ENCODE peak calls at places on chromosome 17, in five cellular contexts. V is HFFc6, D is psoas muscle, E is ascending aorta, W is cardiac muscle cell. Z is an unnamed sample.

GRCh38 chr17:5100832-5101231 is 10.8 kb downstream of the ZNF232 start:
- DNase-seq in V (no peak), D (no peak), E (no peak), W (no peak), Z (no peak)

GRCh38 chr17:68101992-68102758 is 66.6 kb downstream of the KPNA2 start:
- DNase-seq in V (no peak), D (no peak), E (no peak), W (peak), Z (peak)

GRCh38 chr17:36460265-36460937 is 26.1 kb upstream of the ZNHIT3 start:
- DNase-seq in V (no peak), D (no peak), E (no peak), W (no peak), Z (no peak)

GRCh38 chr17:78144146-78144719 is 2.0 kb upstream of the C17orf99 start:
- DNase-seq in V (peak), D (peak), E (peak), W (peak), Z (peak)

GRCh38 chr17:7281953-7282751 is 634 bp downstream of the SLC2A4 start:
- DNase-seq in V (no peak), D (peak), E (no peak), W (peak), Z (no peak)

GRCh38 chr17:78168906-78169793 is 769 bp downstream of the SYNGR2 start:
- DNase-seq in V (peak), D (peak), E (peak), W (peak), Z (peak)

GRCh38 chr17:56502120-56502519 is 91.4 kb upstream of the NOG start:
- DNase-seq in V (no peak), D (no peak), E (no peak), W (no peak), Z (no peak)

GRCh38 chr17:42520540-42520951 is 15.5 kb upstream of the NAGLU start:
- DNase-seq in V (no peak), D (no peak), E (no peak), W (no peak), Z (no peak)

GRCh38 chr17:82947051-82947991 is 107.5 kb upstream of the ZNF750 start:
- DNase-seq in V (no peak), D (peak), E (no peak), W (no peak), Z (no peak)

GRCh38 chr17:66677201-66677981 is 157.5 kb upstream of the CACNG5 start:
- DNase-seq in V (peak), D (no peak), E (no peak), W (no peak), Z (no peak)

GRCh38 chr17:51456942-51457341 is 196.6 kb downstream of the UTP18 start:
- DNase-seq in V (no peak), D (no peak), E (no peak), W (no peak), Z (no peak)

GRCh38 chr17:8698142-8699050 is 46.2 kb downstream of the CCDC42 start:
- DNase-seq in V (peak), D (no peak), E (peak), W (no peak), Z (peak)

GRCh38 chr17:45648642-45649041 is 135.5 kb upstream of the CRHR1 start:
- DNase-seq in V (no peak), D (no peak), E (no peak), W (no peak), Z (no peak)
- TF ChIP-seq CTCF in V (peak), D (no peak), E (no peak), W (no peak), Z (no peak)

GRCh38 chr17:38604479-38605229 is 1.1 kb downstream of the SRCIN1 start:
- DNase-seq in V (no peak), D (peak), E (no peak), W (peak), Z (no peak)
- TF ChIP-seq CTCF in V (peak), D (no peak), E (no peak), W (no peak), Z (no peak)

DNA sequence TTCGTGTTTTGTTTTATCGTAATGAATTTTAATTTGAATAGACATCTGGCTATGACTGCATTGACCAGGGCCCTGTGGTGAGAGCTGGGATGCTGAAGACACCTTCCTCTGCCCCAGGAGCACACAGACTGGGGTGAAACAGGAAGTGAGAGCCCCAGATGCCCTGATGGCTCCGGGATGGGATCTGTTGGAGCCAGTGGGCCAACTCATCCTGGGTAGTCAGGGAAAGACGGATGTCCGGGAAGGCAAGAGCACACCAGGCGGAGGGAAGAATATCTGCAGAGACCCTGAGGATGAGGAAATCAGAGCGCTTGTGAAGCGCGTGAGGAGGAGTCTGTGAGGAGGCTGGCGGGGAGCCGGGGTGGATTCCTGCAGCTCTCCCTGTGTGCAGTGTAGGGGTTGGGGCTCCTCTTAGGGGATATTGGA is 71.5 kb upstream of the LGALS9 start:
- DNase-seq in V (no peak), D (peak), E (no peak), W (no peak), Z (peak)
- TF ChIP-seq CTCF in V (no peak), D (no peak), E (no peak), W (peak), Z (no peak)

GRCh38 chr17:48471807-48472484 is 41.9 kb upstream of the SKAP1 start:
- DNase-seq in V (no peak), D (no peak), E (no peak), W (no peak), Z (no peak)
- TF ChIP-seq CTCF in V (no peak), D (no peak), E (no peak), W (no peak), Z (no peak)

GRCh38 chr17:37743875-37744632 is 805 bp downstream of the HNF1B start:
- DNase-seq in V (no peak), D (no peak), E (no peak), W (peak), Z (peak)
- TF ChIP-seq CTCF in V (no peak), D (no peak), E (no peak), W (no peak), Z (no peak)

GRCh38 chr17:1649116-1649843 is 386 bp downstream of the RILP start:
- DNase-seq in V (peak), D (peak), E (peak), W (peak), Z (peak)

GRCh38 chr17:1649844-1650409 is at the start of gene RILP:
- DNase-seq in V (no peak), D (peak), E (peak), W (peak), Z (peak)

GRCh38 chr17:1648582-1649115 is 1.0 kb downstream of the RILP start:
- DNase-seq in V (peak), D (peak), E (peak), W (peak), Z (peak)

GRCh38 chr17:1646199-1646875 is 805 bp upstream of the SCARF1 start:
- DNase-seq in V (no peak), D (no peak), E (no peak), W (no peak), Z (no peak)

DNA sequence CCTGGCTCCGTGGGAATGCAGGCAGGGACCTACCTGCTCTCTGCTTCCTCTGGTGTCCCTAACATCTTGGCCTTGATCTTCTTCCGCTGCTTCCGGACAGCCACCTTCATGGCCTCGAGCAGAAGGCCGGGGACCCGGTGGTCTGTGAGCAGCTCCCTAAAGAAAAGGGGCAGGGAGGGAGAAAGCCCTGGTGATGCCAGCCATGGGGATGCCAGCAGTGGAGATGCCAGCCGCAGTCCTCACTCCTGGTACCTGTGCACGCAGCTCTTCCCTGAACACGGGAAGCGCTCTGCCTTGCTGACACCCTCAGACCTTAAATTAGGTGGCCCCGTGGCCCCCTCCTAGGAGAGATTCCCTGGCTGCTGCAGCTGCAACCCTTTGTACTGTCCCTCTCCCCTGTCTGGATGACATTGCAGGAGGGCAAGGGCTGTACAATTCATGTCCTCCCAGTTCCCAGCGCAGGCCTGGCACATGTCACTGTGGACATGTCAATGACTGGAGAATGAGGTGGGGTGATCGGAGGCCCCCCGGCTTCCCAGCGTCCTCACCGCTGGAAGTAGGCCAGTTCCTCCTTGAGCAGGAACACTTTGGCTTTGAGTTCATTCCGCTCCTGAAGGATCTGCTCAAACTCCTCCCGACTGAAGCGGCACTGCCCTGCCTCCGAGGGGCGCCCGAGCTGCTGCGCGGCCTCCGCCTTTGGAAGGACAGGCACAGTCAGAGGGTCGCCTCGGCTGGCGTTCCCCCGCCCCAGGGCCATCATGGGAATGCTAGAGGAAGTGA is 1.7 kb downstream of the RILP start:
- DNase-seq in V (no peak), D (peak), E (peak), W (peak), Z (peak)
- TF ChIP-seq CTCF in V (no peak), D (no peak), E (no peak), W (peak), Z (no peak)

GRCh38 chr17:17748179-17748578 is 66.9 kb downstream of the RAI1 start:
- DNase-seq in V (no peak), D (no peak), E (no peak), W (no peak), Z (no peak)
- TF ChIP-seq CTCF in V (peak), D (no peak), E (no peak), W (peak), Z (no peak)

Z was measured in lung.